ENCODE peak calls at places on chromosomes 7 and 10, in ten cellular contexts. A is foreskin fibroblast; M is BE2C; E is GM20000; W is left ventricle myocardium inferior; R is gastrocnemius medialis; T is A549; Q is upper lobe of right lung; Z is lower lobe of right lung; P is CD8-positive, alpha-beta T cell. L is an unnamed sample.

GRCh38 chr7:99767662-99768061 is 16.3 kb downstream of the CYP3A4 start:
- DNase-seq in Z (no peak), A (no peak), R (no peak), P (no peak), E (peak), W (no peak), M (no peak), Q (no peak), T (no peak), L (no peak)

GRCh38 chr10:5014936-5015335 is 11.3 kb upstream of the AKR1C2 start:
- DNase-seq in E (no peak), A (no peak), Z (no peak), M (peak), Q (no peak), R (no peak), T (peak), W (no peak), P (no peak), L (no peak)

GRCh38 chr10:17479015-17479615 is 24.7 kb upstream of the ST8SIA6 start:
- DNase-seq in Z (no peak), A (peak), E (no peak), W (no peak), P (no peak), R (no peak), M (no peak), Q (no peak), T (no peak), L (no peak)

GRCh38 chr7:140672382-140673062 is at the start of gene ADCK2:
- DNase-seq in P (peak), E (peak), Z (peak), W (peak), M (peak), Q (peak), T (peak), R (peak), A (peak), L (peak)

GRCh38 chr7:5197811-5198210 is 7.8 kb downstream of the WIPI2 start:
- DNase-seq in T (no peak), Z (no peak), E (no peak), R (no peak), W (no peak), M (no peak), P (no peak), A (no peak), Q (no peak), L (peak)

GRCh38 chr7:138945169-138945568 is 36.0 kb downstream of the KIAA1549 start:
- DNase-seq in Z (no peak), P (no peak), E (no peak), T (no peak), A (no peak), R (no peak), Q (no peak), M (no peak), W (no peak), L (no peak)

GRCh38 chr10:130194991-130195645 is 58.9 kb downstream of the GLRX3 start:
- DNase-seq in Z (no peak), M (no peak), E (no peak), R (no peak), Q (no peak), A (no peak), W (no peak), P (no peak), T (no peak), L (no peak)

GRCh38 chr10:123622381-123622780 is 43.8 kb upstream of the GPR26 start:
- DNase-seq in Q (no peak), P (no peak), A (peak), M (no peak), R (no peak), E (no peak), T (no peak), W (no peak), Z (no peak), L (no peak)

GRCh38 chr7:32901629-32902028 is 10.1 kb upstream of the KBTBD2 start:
- DNase-seq in R (no peak), T (no peak), P (no peak), Q (no peak), A (no peak), M (no peak), Z (no peak), E (no peak), W (no peak), L (no peak)

GRCh38 chr10:126459878-126460481 is 71.7 kb upstream of the ADAM12 start:
- DNase-seq in A (peak), E (no peak), Z (no peak), R (no peak), Q (no peak), P (no peak), T (peak), M (no peak), W (no peak), L (no peak)

GRCh38 chr7:133695976-133696531 is 431.1 kb upstream of the LRGUK start:
- DNase-seq in Q (no peak), E (no peak), R (no peak), W (no peak), Z (no peak), P (no peak), T (no peak), M (no peak), A (no peak), L (peak)

GRCh38 chr10:48505394-48506112 is 99.3 kb downstream of the ARHGAP22 start:
- DNase-seq in Z (no peak), E (no peak), P (no peak), M (peak), R (no peak), A (no peak), T (no peak), Q (no peak), W (no peak), L (peak)

GRCh38 chr10:13816195-13816926 is 229.6 kb downstream of the PRPF18 start:
- DNase-seq in R (peak), Z (peak), A (peak), Q (peak), P (no peak), T (no peak), M (no peak), E (no peak), W (peak), L (peak)

GRCh38 chr10:9762966-9763656 is 1254.6 kb upstream of the CELF2 start:
- DNase-seq in M (no peak), R (no peak), E (no peak), Z (no peak), P (no peak), W (no peak), T (no peak), Q (no peak), A (peak), L (no peak)

GRCh38 chr10:5960070-5960972 is 17.0 kb downstream of the IL15RA start:
- DNase-seq in Q (peak), Z (peak), M (no peak), P (no peak), R (peak), A (peak), W (no peak), E (no peak), T (no peak), L (peak)

GRCh38 chr7:135342887-135343286 is 109.2 kb downstream of the STRA8 start:
- DNase-seq in W (peak), R (no peak), E (no peak), T (no peak), A (no peak), M (peak), Q (no peak), P (no peak), Z (no peak), L (no peak)

GRCh38 chr10:11870900-11871407 is 47.8 kb downstream of the PROSER2 start:
- DNase-seq in A (no peak), P (no peak), E (no peak), W (no peak), T (no peak), Q (no peak), R (no peak), Z (no peak), M (no peak), L (no peak)

GRCh38 chr10:125977206-125977605 is 80.8 kb downstream of the FANK1 start:
- DNase-seq in A (no peak), R (no peak), M (no peak), E (no peak), Z (no peak), P (no peak), W (no peak), Q (no peak), T (no peak), L (no peak)

GRCh38 chr10:58282615-58283014 is 13.7 kb downstream of the CISD1 start:
- DNase-seq in W (no peak), T (no peak), P (no peak), M (no peak), Q (no peak), Z (no peak), R (no peak), A (no peak), E (peak), L (no peak)

GRCh38 chr10:79003183-79004100 is 65.3 kb upstream of the ZMIZ1 start:
- DNase-seq in T (no peak), Q (no peak), M (peak), R (no peak), A (no peak), W (no peak), Z (no peak), E (no peak), P (no peak), L (peak)

GRCh38 chr10:79248341-79248931 is 98.8 kb upstream of the PPIF start:
- DNase-seq in E (no peak), Z (peak), A (no peak), Q (peak), R (no peak), P (no peak), W (peak), T (no peak), M (peak), L (no peak)

GRCh38 chr7:43618073-43618472 is 35.2 kb downstream of the STK17A start:
- DNase-seq in P (no peak), Q (no peak), A (no peak), R (no peak), T (no peak), M (no peak), W (no peak), E (no peak), Z (no peak), L (no peak)

GRCh38 chr10:28595618-28596017 is 62.7 kb downstream of the WAC start:
- DNase-seq in R (no peak), M (no peak), P (no peak), W (no peak), Z (no peak), A (peak), Q (no peak), T (no peak), E (no peak), L (no peak)

GRCh38 chr7:23349484-23350157 is 50.5 kb downstream of the MALSU1 start:
- DNase-seq in A (peak), Z (no peak), Q (no peak), E (no peak), M (no peak), P (no peak), R (no peak), W (no peak), T (no peak), L (no peak)

GRCh38 chr10:4260483-4260882 is 475.5 kb upstream of the KLF6 start:
- DNase-seq in W (no peak), P (no peak), M (no peak), T (no peak), Q (no peak), Z (no peak), A (peak), R (no peak), E (no peak), L (no peak)

GRCh38 chr10:60032723-60033122 is 126.4 kb upstream of the CCDC6 start:
- DNase-seq in P (no peak), Q (no peak), Z (no peak), M (peak), E (peak), A (peak), T (peak), W (no peak), R (peak), L (no peak)

GRCh38 chr10:11986593-11987216 is 55.9 kb downstream of the UPF2 start:
- DNase-seq in T (peak), P (peak), R (peak), W (peak), Z (peak), Q (peak), A (peak), M (peak), E (peak), L (peak)

GRCh38 chr10:79933961-79934360 is 14.9 kb downstream of the SFTPD start:
- DNase-seq in M (no peak), R (no peak), W (no peak), E (no peak), Z (no peak), A (peak), T (no peak), P (no peak), Q (no peak), L (no peak)

GRCh38 chr10:86583983-86584382 is 62.4 kb upstream of the WAPL start:
- DNase-seq in P (no peak), R (no peak), Z (no peak), A (no peak), E (peak), M (no peak), W (no peak), Q (no peak), T (peak), L (no peak)

GRCh38 chr7:41162612-41163011 is 540.3 kb downstream of the INHBA start:
- DNase-seq in Q (no peak), T (no peak), E (no peak), A (peak), M (no peak), W (no peak), R (no peak), P (no peak), Z (no peak), L (no peak)

GRCh38 chr10:58385784-58386112 is 538 bp downstream of the TFAM start:
- DNase-seq in Q (peak), T (peak), E (peak), M (peak), W (no peak), A (peak), R (peak), P (no peak), Z (peak), L (peak)

GRCh38 chr7:72039460-72039859 is 372.7 kb downstream of the CALN1 start:
- DNase-seq in R (no peak), A (no peak), P (no peak), W (no peak), T (no peak), Z (no peak), M (no peak), Q (no peak), E (no peak), L (no peak)

GRCh38 chr10:65618125-65618524 is 1307.7 kb upstream of the LRRTM3 start:
- DNase-seq in M (no peak), R (no peak), Q (no peak), W (no peak), Z (no peak), E (no peak), P (no peak), T (no peak), A (no peak), L (no peak)

GRCh38 chr7:27145167-27145883 is 1.8 kb upstream of the HOXA5 start:
- DNase-seq in E (no peak), A (no peak), P (no peak), Z (no peak), R (no peak), T (no peak), Q (no peak), W (no peak), M (peak), L (peak)

GRCh38 chr7:90320801-90321494 is at the start of gene FAM237B:
- DNase-seq in Q (no peak), P (no peak), E (no peak), T (peak), A (peak), Z (peak), M (no peak), W (no peak), R (no peak), L (peak)

GRCh38 chr10:5510281-5511072 is 11.1 kb upstream of the CALML5 start:
- DNase-seq in P (no peak), Q (peak), R (no peak), W (no peak), T (no peak), E (no peak), A (peak), M (no peak), Z (no peak), L (peak)

GRCh38 chr10:122259075-122259466 is 12.0 kb upstream of the BTBD16 start:
- DNase-seq in E (no peak), A (no peak), Q (no peak), W (no peak), M (no peak), P (no peak), Z (no peak), R (no peak), T (no peak), L (no peak)

GRCh38 chr7:116630932-116631449 is 41.0 kb upstream of the MET start:
- DNase-seq in P (no peak), W (peak), A (peak), Z (peak), E (no peak), M (no peak), T (peak), R (peak), Q (peak), L (peak)

GRCh38 chr7:106756071-106756470 is 95.1 kb upstream of the CCDC71L start:
- DNase-seq in A (no peak), Z (no peak), E (no peak), M (no peak), Q (no peak), R (no peak), T (no peak), W (no peak), P (no peak), L (no peak)
- TF ChIP-seq CTCF in A (no peak), Z (no peak), E (no peak), M (no peak), Q (no peak), R (no peak), T (no peak), W (no peak), P (no peak), L (no peak)

DNA sequence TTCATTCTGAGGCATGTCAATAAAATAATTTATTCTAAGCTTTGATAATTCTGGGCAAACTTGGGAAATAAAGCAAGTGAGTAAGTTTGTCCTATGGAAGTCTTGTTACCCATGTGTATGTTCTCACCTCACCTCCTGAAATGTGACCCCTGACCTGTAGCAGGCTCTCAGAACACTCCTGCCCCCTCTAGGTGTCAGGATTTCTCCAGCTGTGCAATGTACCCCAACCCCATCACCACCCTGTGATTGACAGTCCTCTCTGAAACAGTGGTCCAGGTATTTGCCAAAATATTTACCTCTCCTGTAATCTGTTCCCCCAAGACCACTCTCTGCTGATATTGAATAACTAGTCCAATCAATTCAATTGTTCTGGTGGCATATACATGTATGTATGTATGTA is 122.6 kb upstream of the PTER start:
- DNase-seq in R (no peak), M (no peak), Q (no peak), W (no peak), E (no peak), Z (no peak), A (no peak), T (no peak), P (no peak), L (no peak)
- TF ChIP-seq CTCF in R (no peak), M (no peak), Q (no peak), W (peak), E (no peak), Z (no peak), A (no peak), T (peak), P (no peak), L (no peak)

GRCh38 chr10:26574783-26575182 is 122.7 kb upstream of the PDSS1 start:
- DNase-seq in W (no peak), Z (no peak), Q (no peak), R (no peak), E (peak), P (no peak), M (no peak), T (no peak), A (no peak), L (no peak)

GRCh38 chr10:26571655-26572054 is 125.8 kb upstream of the PDSS1 start:
- DNase-seq in R (no peak), A (no peak), Z (no peak), E (no peak), Q (no peak), P (no peak), W (no peak), T (no peak), M (no peak), L (no peak)

GRCh38 chr10:26579256-26580063 is 118.0 kb upstream of the PDSS1 start:
- DNase-seq in A (no peak), W (no peak), M (no peak), Q (no peak), E (no peak), T (no peak), Z (peak), P (no peak), R (no peak), L (peak)

DNA sequence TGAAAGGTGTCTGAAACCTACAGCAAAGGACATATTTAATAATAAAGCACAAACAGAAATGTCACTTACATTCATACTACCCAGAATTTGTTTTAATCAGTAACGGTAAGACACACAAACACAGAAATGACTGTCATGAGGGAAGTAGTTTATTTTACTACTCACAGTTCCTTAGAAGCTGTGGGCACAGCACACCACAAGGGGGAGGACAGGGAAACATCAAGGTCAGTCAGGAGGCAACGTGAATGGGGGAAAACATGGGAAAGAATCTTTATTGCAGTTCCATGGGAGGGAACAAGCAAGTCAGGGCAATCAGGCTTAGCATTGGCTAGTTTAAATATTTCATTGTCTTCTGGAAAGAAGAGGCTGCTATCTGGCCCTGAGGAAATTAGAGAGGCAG is 123.8 kb upstream of the PDSS1 start:
- DNase-seq in E (no peak), M (no peak), T (no peak), R (no peak), P (no peak), Z (no peak), A (no peak), W (no peak), Q (no peak), L (no peak)
- TF ChIP-seq CTCF in E (no peak), M (peak), T (no peak), R (no peak), P (no peak), Z (no peak), A (no peak), W (no peak), Q (no peak), L (no peak)

DNA sequence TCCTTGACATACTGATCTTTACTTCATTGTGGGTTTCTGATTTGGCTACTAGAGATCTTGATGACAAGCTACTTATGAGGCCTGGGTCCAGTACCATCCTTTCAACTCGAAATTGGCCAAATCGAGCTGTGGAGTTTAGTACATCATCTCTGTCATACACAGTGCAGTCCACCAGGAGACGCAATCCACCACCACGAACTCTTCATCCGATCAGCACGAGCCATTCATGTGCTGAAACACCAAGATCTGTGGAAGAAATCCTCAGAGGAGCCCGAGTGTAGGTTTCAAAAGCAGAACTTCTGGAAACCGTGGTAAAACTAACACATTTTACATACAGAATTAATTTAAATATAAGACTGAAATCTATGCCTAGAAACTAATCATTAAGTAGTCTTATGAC is 14.2 kb downstream of the DNAJC9 start:
- DNase-seq in E (no peak), Q (no peak), Z (no peak), P (no peak), A (no peak), M (peak), T (no peak), W (no peak), R (no peak), L (no peak)
- TF ChIP-seq CTCF in E (no peak), Q (no peak), Z (no peak), P (no peak), A (no peak), M (peak), T (no peak), W (no peak), R (no peak), L (no peak)